ENCODE peak calls at places on chromosome 3, in five cellular contexts. One of them, this sample, is unnamed.
A peak's percentile ranks its signal among the peaks of the same experiment; 100 is the strongest.

GRCh38 chr3:160837394-160837975 is 81.5 kb downstream of the PPM1L start:
- DNase-seq in K562: no peak
- DNase-seq in GM23338: no peak
- DNase-seq in GM12878: no peak
- DNase-seq in H1: no peak
- DNase-seq in this sample: no peak

GRCh38 chr3:84074767-84075166 is 884.0 kb upstream of the CADM2 start:
- DNase-seq in K562: no peak
- DNase-seq in GM23338: no peak
- DNase-seq in GM12878: peak; percentile 8
- DNase-seq in H1: no peak
- DNase-seq in this sample: no peak

GRCh38 chr3:186566772-186567071 is 417 bp downstream of the TBCCD1 start:
- DNase-seq in K562: no peak
- DNase-seq in GM23338: no peak
- DNase-seq in GM12878: no peak
- DNase-seq in H1: no peak
- DNase-seq in this sample: no peak

GRCh38 chr3:47421741-47422649 is 41.2 kb downstream of the PTPN23 start:
- DNase-seq in K562: no peak
- DNase-seq in GM23338: no peak
- DNase-seq in GM12878: no peak
- DNase-seq in H1: no peak
- DNase-seq in this sample: no peak

GRCh38 chr3:32177702-32178198 is 60.7 kb upstream of the CMTM8 start:
- DNase-seq in K562: peak; percentile 78
- DNase-seq in GM23338: peak; percentile 95
- DNase-seq in GM12878: no peak
- DNase-seq in H1: peak; percentile 73
- DNase-seq in this sample: peak; percentile 76

GRCh38 chr3:29827756-29828155 is 546.9 kb downstream of the RBMS3 start:
- DNase-seq in K562: no peak
- DNase-seq in GM23338: no peak
- DNase-seq in GM12878: no peak
- DNase-seq in H1: no peak
- DNase-seq in this sample: no peak

GRCh38 chr3:138752886-138753285 is 81.8 kb downstream of the PIK3CB start:
- DNase-seq in K562: no peak
- DNase-seq in GM23338: no peak
- DNase-seq in GM12878: no peak
- DNase-seq in H1: no peak
- DNase-seq in this sample: no peak

GRCh38 chr3:181921220-181921619 is 209.5 kb downstream of the SOX2 start:
- DNase-seq in K562: no peak
- DNase-seq in GM23338: no peak
- DNase-seq in GM12878: peak; percentile 42
- DNase-seq in H1: no peak
- DNase-seq in this sample: no peak

GRCh38 chr3:5250467-5251195 is 63.1 kb downstream of the EDEM1 start:
- DNase-seq in K562: no peak
- DNase-seq in GM23338: no peak
- DNase-seq in GM12878: no peak
- DNase-seq in H1: no peak
- DNase-seq in this sample: no peak

GRCh38 chr3:123884258-123884831 is at the start of gene MYLK:
- DNase-seq in K562: peak; percentile 80
- DNase-seq in GM23338: peak; percentile 98
- DNase-seq in GM12878: no peak
- DNase-seq in H1: peak; percentile 87
- DNase-seq in this sample: peak; percentile 95

GRCh38 chr3:48502728-48503168 is 1.2 kb downstream of the SHISA5 start:
- DNase-seq in K562: no peak
- DNase-seq in GM23338: no peak
- DNase-seq in GM12878: no peak
- DNase-seq in H1: no peak
- DNase-seq in this sample: no peak

GRCh38 chr3:13276438-13277129 is 143.5 kb downstream of the NUP210 start:
- DNase-seq in K562: no peak
- DNase-seq in GM23338: no peak
- DNase-seq in GM12878: no peak
- DNase-seq in H1: no peak
- DNase-seq in this sample: no peak

GRCh38 chr3:183447206-183448001 is 19.0 kb upstream of the MCF2L2 start:
- DNase-seq in K562: peak; percentile 98
- DNase-seq in GM23338: peak; percentile 98
- DNase-seq in GM12878: peak; percentile 43
- DNase-seq in H1: peak; percentile 95
- DNase-seq in this sample: peak; percentile 95

GRCh38 chr3:141452045-141452444 is 34.8 kb upstream of the RASA2 start:
- DNase-seq in K562: peak; percentile 83
- DNase-seq in GM23338: peak; percentile 69
- DNase-seq in GM12878: peak; percentile 80
- DNase-seq in H1: no peak
- DNase-seq in this sample: no peak

GRCh38 chr3:32432711-32433530 is 41.3 kb downstream of the CMTM7 start:
- DNase-seq in K562: no peak
- DNase-seq in GM23338: no peak
- DNase-seq in GM12878: peak; percentile 55
- DNase-seq in H1: peak; percentile 24
- DNase-seq in this sample: no peak

GRCh38 chr3:126552688-126553283 is 5.9 kb downstream of the C3orf22 start:
- DNase-seq in K562: no peak
- DNase-seq in GM23338: no peak
- DNase-seq in GM12878: no peak
- DNase-seq in H1: peak; percentile 39
- DNase-seq in this sample: no peak

GRCh38 chr3:10532939-10533730 is 27.7 kb upstream of the ATP2B2 start:
- DNase-seq in K562: no peak
- DNase-seq in GM23338: no peak
- DNase-seq in GM12878: no peak
- DNase-seq in H1: peak; percentile 27
- DNase-seq in this sample: no peak

GRCh38 chr3:56939759-56940323 is 120.6 kb upstream of the SPATA12 start:
- DNase-seq in K562: no peak
- DNase-seq in GM23338: peak; percentile 44
- DNase-seq in GM12878: no peak
- DNase-seq in H1: no peak
- DNase-seq in this sample: no peak

GRCh38 chr3:29335438-29335837 is 54.6 kb downstream of the RBMS3 start:
- DNase-seq in K562: no peak
- DNase-seq in GM23338: peak; percentile 45
- DNase-seq in GM12878: no peak
- DNase-seq in H1: no peak
- DNase-seq in this sample: peak; percentile 24

GRCh38 chr3:110814170-110815007 is 257.2 kb upstream of the NECTIN3 start:
- DNase-seq in K562: no peak
- DNase-seq in GM23338: no peak
- DNase-seq in GM12878: peak; percentile 7
- DNase-seq in H1: no peak
- DNase-seq in this sample: no peak

GRCh38 chr3:122074621-122075265 is 19.6 kb downstream of the CD86 start:
- DNase-seq in K562: no peak
- DNase-seq in GM23338: no peak
- DNase-seq in GM12878: peak; percentile 92
- DNase-seq in H1: no peak
- DNase-seq in this sample: no peak

GRCh38 chr3:147906275-147906674 is 497.1 kb downstream of the ZIC1 start:
- DNase-seq in K562: no peak
- DNase-seq in GM23338: no peak
- DNase-seq in GM12878: no peak
- DNase-seq in H1: no peak
- DNase-seq in this sample: no peak

GRCh38 chr3:188993140-188993539 is 178.6 kb upstream of the TPRG1 start:
- DNase-seq in K562: no peak
- DNase-seq in GM23338: no peak
- DNase-seq in GM12878: no peak
- DNase-seq in H1: no peak
- DNase-seq in this sample: no peak
- TF ChIP-seq CREB1 in K562: no peak
- TF ChIP-seq CREB1 in GM23338: no peak
- TF ChIP-seq CREB1 in GM12878: no peak
- TF ChIP-seq CREB1 in H1: no peak
- TF ChIP-seq CREB1 in this sample: no peak

DNA sequence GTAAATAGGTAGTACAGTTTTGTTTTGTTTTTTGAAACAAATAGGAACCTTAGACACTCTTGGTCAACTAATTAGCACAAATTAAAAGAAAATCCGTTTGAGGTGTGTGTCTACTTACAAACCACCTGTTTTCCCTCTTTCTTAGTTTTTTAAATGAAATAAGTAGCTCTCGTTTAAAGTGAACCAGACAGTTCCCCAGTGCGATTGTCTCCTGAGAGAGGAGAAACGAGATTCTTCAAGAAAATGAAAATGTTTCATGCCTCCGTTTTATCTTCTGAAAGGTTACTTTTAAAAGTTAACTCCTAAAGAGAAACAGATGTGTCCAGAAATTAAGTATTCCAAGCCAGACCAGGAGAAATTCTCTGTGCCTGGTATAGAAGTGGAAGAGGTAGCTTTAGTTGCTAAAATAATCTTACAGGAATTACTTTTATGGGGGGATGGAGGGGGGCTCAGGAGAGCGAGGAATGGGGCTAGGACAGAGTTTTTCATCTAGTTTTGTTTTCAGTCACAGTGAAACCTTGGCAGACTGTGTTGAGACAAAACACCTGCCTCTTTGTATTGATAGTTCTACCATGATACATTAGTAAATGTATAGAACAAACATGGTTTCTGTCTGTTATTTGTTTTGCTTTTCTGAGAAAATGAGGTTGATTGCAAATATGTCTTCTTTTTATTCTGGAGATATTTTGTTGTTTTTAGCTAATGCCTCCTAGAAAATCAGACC is 155.1 kb upstream of the CNTN4 start:
- DNase-seq in K562: no peak
- DNase-seq in GM23338: no peak
- DNase-seq in GM12878: no peak
- DNase-seq in H1: no peak
- DNase-seq in this sample: no peak
- TF ChIP-seq CREB1 in K562: no peak
- TF ChIP-seq CREB1 in GM23338: no peak
- TF ChIP-seq CREB1 in GM12878: no peak
- TF ChIP-seq CREB1 in H1: no peak
- TF ChIP-seq CREB1 in this sample: no peak

GRCh38 chr3:23170306-23170705 is 32.8 kb upstream of the UBE2E2 start:
- DNase-seq in K562: no peak
- DNase-seq in GM23338: no peak
- DNase-seq in GM12878: no peak
- DNase-seq in H1: no peak
- DNase-seq in this sample: no peak
- TF ChIP-seq CREB1 in K562: no peak
- TF ChIP-seq CREB1 in GM23338: no peak
- TF ChIP-seq CREB1 in GM12878: no peak
- TF ChIP-seq CREB1 in H1: no peak
- TF ChIP-seq CREB1 in this sample: no peak

DNA sequence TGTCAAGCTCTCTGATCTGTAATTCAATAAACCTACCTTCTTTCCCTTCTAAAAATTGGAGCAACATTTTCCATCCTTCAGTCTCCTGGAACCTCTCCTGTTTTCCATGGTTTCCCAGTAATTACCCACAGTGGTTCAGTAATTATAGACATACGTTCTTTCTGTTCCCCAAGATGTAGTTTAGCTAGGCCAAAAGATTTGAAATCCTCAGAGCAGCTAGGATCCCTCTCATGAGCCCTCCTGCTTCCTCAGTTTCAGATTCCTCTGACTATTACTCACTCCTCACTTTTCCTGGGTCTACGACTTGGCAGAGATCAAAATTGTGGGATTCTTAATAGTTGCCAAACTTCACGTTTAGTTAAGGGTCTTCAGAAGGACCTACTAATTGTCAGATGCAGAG is 76.9 kb upstream of the IGSF10 start:
- DNase-seq in K562: no peak
- DNase-seq in GM23338: no peak
- DNase-seq in GM12878: no peak
- DNase-seq in H1: no peak
- DNase-seq in this sample: no peak
- TF ChIP-seq CREB1 in K562: no peak
- TF ChIP-seq CREB1 in GM23338: no peak
- TF ChIP-seq CREB1 in GM12878: no peak
- TF ChIP-seq CREB1 in H1: no peak
- TF ChIP-seq CREB1 in this sample: no peak

GRCh38 chr3:192747746-192748145 is 20.4 kb upstream of the FGF12 start:
- DNase-seq in K562: no peak
- DNase-seq in GM23338: peak; percentile 36
- DNase-seq in GM12878: no peak
- DNase-seq in H1: no peak
- DNase-seq in this sample: no peak
- TF ChIP-seq CREB1 in K562: no peak
- TF ChIP-seq CREB1 in GM23338: no peak
- TF ChIP-seq CREB1 in GM12878: no peak
- TF ChIP-seq CREB1 in H1: no peak
- TF ChIP-seq CREB1 in this sample: no peak